ENCODE peak calls at places on chromosome 13, in six cellular contexts. X is heart right ventricle, K is NCI-H2171 treated with DMSO at 0.1 percent for 48 hours, B is A549, P is AG04450, O is EH. Q is an unnamed sample.

GRCh38 chr13:113809934-113810333 is 50.9 kb downstream of the TMEM255B start:
- DNase-seq in X (no peak), K (peak; percentile 88), B (no peak), P (no peak), O (no peak), Q (no peak)

GRCh38 chr13:106967391-106967790 is 399.5 kb upstream of the ARGLU1 start:
- DNase-seq in X (no peak), K (no peak), B (no peak), P (no peak), O (no peak), Q (no peak)

GRCh38 chr13:67383358-67383757 is 153.2 kb upstream of the PCDH9 start:
- DNase-seq in X (no peak), K (peak; percentile 44), B (peak; percentile 29), P (no peak), O (no peak), Q (no peak)

GRCh38 chr13:94987869-94988268 is 275.5 kb upstream of the SOX21 start:
- DNase-seq in X (no peak), K (no peak), B (no peak), P (no peak), O (peak; percentile 19), Q (no peak)

GRCh38 chr13:99153219-99153618 is 47.4 kb upstream of the UBAC2 start:
- DNase-seq in X (no peak), K (no peak), B (peak; percentile 3), P (no peak), O (no peak), Q (no peak)

GRCh38 chr13:99131410-99131809 is 69.2 kb upstream of the UBAC2 start:
- DNase-seq in X (no peak), K (no peak), B (no peak), P (no peak), O (no peak), Q (no peak)

GRCh38 chr13:73142091-73142490 is 83.3 kb downstream of the KLF5 start:
- DNase-seq in X (no peak), K (peak; percentile 20), B (no peak), P (no peak), O (no peak), Q (no peak)

GRCh38 chr13:98068511-98068910 is 74.4 kb upstream of the FARP1 start:
- DNase-seq in X (no peak), K (no peak), B (no peak), P (no peak), O (no peak), Q (no peak)

Q was measured in brain pericyte.